ENCODE peak calls at places on chromosomes 7 and 10, in seven cellular contexts. A, X, O, K, T, M and G are unnamed samples.

GRCh38 chr7:27961255-27961654 is 219.3 kb downstream of the JAZF1 start:
- DNase-seq in T (no peak), A (no peak), X (peak), O (no peak), K (no peak), M (no peak), G (peak)

GRCh38 chr7:148609045-148609725 is 18.6 kb downstream of the C7orf33 start:
- DNase-seq in M (no peak), X (no peak), T (no peak), A (no peak), K (no peak), O (no peak), G (no peak)

GRCh38 chr7:106744507-106745180 is 83.7 kb upstream of the CCDC71L start:
- DNase-seq in X (no peak), A (no peak), O (no peak), M (no peak), T (no peak), K (no peak), G (no peak)

GRCh38 chr7:28847681-28848080 is 110.4 kb downstream of the TRIL start:
- DNase-seq in X (no peak), A (no peak), K (no peak), M (no peak), O (no peak), T (no peak), G (no peak)

GRCh38 chr10:118809372-118809695 is 54.6 kb upstream of the CACUL1 start:
- DNase-seq in M (no peak), K (no peak), T (no peak), X (no peak), A (no peak), O (no peak), G (no peak)

GRCh38 chr10:112996462-112996861 is 46.4 kb downstream of the TCF7L2 start:
- DNase-seq in K (no peak), M (no peak), A (peak), T (no peak), O (peak), X (no peak), G (no peak)

GRCh38 chr7:48140001-48140681 is 31.1 kb upstream of the ABCA13 start:
- DNase-seq in T (no peak), M (no peak), K (peak), O (no peak), A (no peak), X (no peak), G (peak)

GRCh38 chr7:36408589-36408988 is 18.9 kb downstream of the ANLN start:
- DNase-seq in K (no peak), T (no peak), O (no peak), X (no peak), A (no peak), M (no peak), G (peak)

GRCh38 chr7:131859162-131859821 is 302.9 kb upstream of the PODXL start:
- DNase-seq in X (peak), M (peak), O (peak), A (peak), K (peak), T (peak), G (peak)

GRCh38 chr10:121243003-121243898 is 355.0 kb downstream of the FGFR2 start:
- DNase-seq in T (no peak), A (no peak), O (no peak), M (no peak), K (no peak), X (no peak), G (no peak)

GRCh38 chr10:101130984-101131961 is at the start of gene TLX1:
- DNase-seq in M (no peak), O (no peak), T (peak), X (no peak), K (no peak), A (no peak), G (no peak)

GRCh38 chr7:110590415-110590814 is 500.5 kb upstream of the LRRN3 start:
- DNase-seq in T (no peak), M (peak), X (no peak), O (no peak), K (no peak), A (peak), G (no peak)

GRCh38 chr7:2956076-2956475 is 87.6 kb downstream of the CARD11 start:
- DNase-seq in A (no peak), K (no peak), X (no peak), T (peak), O (no peak), M (no peak), G (no peak)

GRCh38 chr7:40072268-40072667 is 62.2 kb downstream of the MPLKIP start:
- DNase-seq in A (peak), M (no peak), X (no peak), T (no peak), O (no peak), K (no peak), G (no peak)

GRCh38 chr7:27116962-27117686 is 13.4 kb downstream of the HOXA4 start:
- DNase-seq in O (no peak), T (no peak), A (no peak), X (peak), M (no peak), K (no peak), G (no peak)